ENCODE peak calls at places on chromosomes 16 and 17, in five cellular contexts. One of them, this sample, is unnamed. For H3K27me3 and H3K4me1, the result is how much of the 10 kb centered on the place peaks cover.

GRCh38 chr17:62193297-62193696 is 128.2 kb upstream of the MED13 start:
- DNase-seq in PC-3: no peak
- DNase-seq in ovary: no peak
- DNase-seq in left ventricle myocardium inferior: no peak
- DNase-seq in CD8-positive, alpha-beta T cell: no peak
- DNase-seq in this sample: no peak

GRCh38 chr17:15403276-15403939 is 62.0 kb upstream of the TEKT3 start:
- DNase-seq in PC-3: no peak
- DNase-seq in ovary: no peak
- DNase-seq in left ventricle myocardium inferior: no peak
- DNase-seq in CD8-positive, alpha-beta T cell: no peak
- DNase-seq in this sample: no peak

GRCh38 chr17:81029859-81030258 is 5.1 kb upstream of the BAIAP2 start:
- DNase-seq in PC-3: no peak
- DNase-seq in ovary: no peak
- DNase-seq in left ventricle myocardium inferior: no peak
- DNase-seq in CD8-positive, alpha-beta T cell: no peak
- DNase-seq in this sample: no peak

GRCh38 chr16:21568502-21569189 is 30.7 kb upstream of the METTL9 start:
- DNase-seq in PC-3: peak
- DNase-seq in ovary: no peak
- DNase-seq in left ventricle myocardium inferior: no peak
- DNase-seq in CD8-positive, alpha-beta T cell: no peak
- DNase-seq in this sample: peak

GRCh38 chr17:40309031-40309937 is at the start of gene RARA:
- DNase-seq in PC-3: no peak
- DNase-seq in ovary: peak
- DNase-seq in left ventricle myocardium inferior: peak
- DNase-seq in CD8-positive, alpha-beta T cell: no peak
- DNase-seq in this sample: peak

GRCh38 chr16:82748026-82748425 is 121.3 kb downstream of the CDH13 start:
- DNase-seq in PC-3: no peak
- DNase-seq in ovary: no peak
- DNase-seq in left ventricle myocardium inferior: peak
- DNase-seq in CD8-positive, alpha-beta T cell: no peak
- DNase-seq in this sample: peak

GRCh38 chr17:1511756-1512321 is 4.6 kb downstream of the INPP5K start:
- DNase-seq in PC-3: no peak
- DNase-seq in ovary: no peak
- DNase-seq in left ventricle myocardium inferior: no peak
- DNase-seq in CD8-positive, alpha-beta T cell: no peak
- DNase-seq in this sample: no peak

GRCh38 chr16:23504453-23505179 is 5.7 kb downstream of the GGA2 start:
- DNase-seq in PC-3: peak
- DNase-seq in ovary: peak
- DNase-seq in left ventricle myocardium inferior: no peak
- DNase-seq in CD8-positive, alpha-beta T cell: peak
- DNase-seq in this sample: peak

GRCh38 chr17:59680314-59680713 is 26.9 kb downstream of the PTRH2 start:
- DNase-seq in PC-3: no peak
- DNase-seq in ovary: no peak
- DNase-seq in left ventricle myocardium inferior: no peak
- DNase-seq in CD8-positive, alpha-beta T cell: no peak
- DNase-seq in this sample: peak

GRCh38 chr16:77191259-77191969 is 424 bp downstream of the MON1B start:
- DNase-seq in PC-3: no peak
- DNase-seq in ovary: no peak
- DNase-seq in left ventricle myocardium inferior: no peak
- DNase-seq in CD8-positive, alpha-beta T cell: peak
- DNase-seq in this sample: no peak

GRCh38 chr17:71098071-71098470 is 928.7 kb downstream of the KCNJ2 start:
- DNase-seq in PC-3: no peak
- DNase-seq in ovary: no peak
- DNase-seq in left ventricle myocardium inferior: no peak
- DNase-seq in CD8-positive, alpha-beta T cell: no peak
- DNase-seq in this sample: no peak

GRCh38 chr16:89274561-89275283 is 57.2 kb downstream of the ZNF778 start:
- DNase-seq in PC-3: no peak
- DNase-seq in ovary: no peak
- DNase-seq in left ventricle myocardium inferior: no peak
- DNase-seq in CD8-positive, alpha-beta T cell: no peak
- DNase-seq in this sample: no peak

GRCh38 chr17:6257339-6257738 is 177.6 kb downstream of the AIPL1 start:
- DNase-seq in PC-3: peak
- DNase-seq in ovary: no peak
- DNase-seq in left ventricle myocardium inferior: no peak
- DNase-seq in CD8-positive, alpha-beta T cell: no peak
- DNase-seq in this sample: no peak

GRCh38 chr17:34133350-34133749 is 121.7 kb upstream of the CCL2 start:
- DNase-seq in PC-3: no peak
- DNase-seq in ovary: no peak
- DNase-seq in left ventricle myocardium inferior: peak
- DNase-seq in CD8-positive, alpha-beta T cell: no peak
- DNase-seq in this sample: no peak

GRCh38 chr17:82036634-82037112 is 824 bp downstream of the DCXR start:
- DNase-seq in PC-3: no peak
- DNase-seq in ovary: no peak
- DNase-seq in left ventricle myocardium inferior: no peak
- DNase-seq in CD8-positive, alpha-beta T cell: no peak
- DNase-seq in this sample: no peak

GRCh38 chr16:14464796-14465195 is 165.3 kb downstream of the PARN start:
- DNase-seq in PC-3: no peak
- DNase-seq in ovary: no peak
- DNase-seq in left ventricle myocardium inferior: no peak
- DNase-seq in CD8-positive, alpha-beta T cell: no peak
- DNase-seq in this sample: no peak

GRCh38 chr17:37490022-37490587 is 414 bp downstream of the DUSP14 start:
- DNase-seq in PC-3: peak
- DNase-seq in ovary: peak
- DNase-seq in left ventricle myocardium inferior: peak
- DNase-seq in CD8-positive, alpha-beta T cell: peak
- DNase-seq in this sample: peak

GRCh38 chr16:1000608-1001007 is 19.0 kb downstream of the SOX8 start:
- DNase-seq in PC-3: no peak
- DNase-seq in ovary: no peak
- DNase-seq in left ventricle myocardium inferior: no peak
- DNase-seq in CD8-positive, alpha-beta T cell: no peak
- DNase-seq in this sample: no peak

GRCh38 chr16:1003551-1004347 is 22.2 kb downstream of the SOX8 start:
- DNase-seq in PC-3: no peak
- DNase-seq in ovary: no peak
- DNase-seq in left ventricle myocardium inferior: no peak
- DNase-seq in CD8-positive, alpha-beta T cell: peak
- DNase-seq in this sample: no peak

GRCh38 chr16:1001096-1001495 is 19.5 kb downstream of the SOX8 start:
- DNase-seq in PC-3: no peak
- DNase-seq in ovary: no peak
- DNase-seq in left ventricle myocardium inferior: no peak
- DNase-seq in CD8-positive, alpha-beta T cell: no peak
- DNase-seq in this sample: no peak

GRCh38 chr16:1005286-1005685 is 23.7 kb downstream of the SOX8 start:
- DNase-seq in PC-3: no peak
- DNase-seq in ovary: no peak
- DNase-seq in left ventricle myocardium inferior: no peak
- DNase-seq in CD8-positive, alpha-beta T cell: no peak
- DNase-seq in this sample: no peak

DNA sequence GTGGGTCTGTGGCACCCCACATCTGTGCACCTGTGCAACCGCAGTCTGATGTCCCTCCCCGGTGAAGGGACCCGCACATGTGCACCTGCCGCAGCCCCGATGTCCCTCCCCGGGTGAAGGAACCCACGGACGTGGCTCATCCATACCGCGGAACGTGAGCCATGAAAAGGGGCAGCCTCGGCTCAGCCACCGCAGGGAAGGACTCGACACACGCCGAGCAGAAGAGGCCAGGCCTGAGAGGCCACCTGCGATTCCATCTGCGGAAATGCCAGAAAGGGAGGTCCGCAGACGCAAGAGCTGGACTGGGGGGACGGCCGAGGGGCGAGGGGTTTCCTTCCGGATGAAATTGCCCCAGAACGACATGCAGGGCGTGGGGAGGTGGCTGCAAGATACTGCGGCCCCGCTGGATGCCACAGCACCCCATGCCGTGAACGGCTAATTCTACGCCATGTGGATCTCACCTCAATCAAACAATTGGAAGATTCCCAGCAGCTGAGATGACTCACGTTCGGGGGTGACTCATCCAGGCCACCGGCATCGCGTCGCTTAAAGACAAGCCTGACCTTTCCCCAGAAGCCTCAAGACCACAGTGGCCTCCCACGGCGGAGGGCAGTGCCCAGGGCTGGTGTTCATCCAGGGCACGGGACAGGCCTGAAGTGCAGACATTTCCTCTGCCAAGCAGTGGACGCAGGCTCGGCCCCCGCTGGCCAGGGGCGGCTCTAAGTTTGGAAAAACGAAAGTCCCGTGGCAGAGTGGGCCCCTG is 21.0 kb downstream of the SOX8 start:
- DNase-seq in PC-3: peak
- DNase-seq in ovary: no peak
- DNase-seq in left ventricle myocardium inferior: no peak
- DNase-seq in CD8-positive, alpha-beta T cell: peak
- DNase-seq in this sample: no peak
- H3K27me3 ChIP-seq in PC-3: under half
- H3K27me3 ChIP-seq in ovary: under half
- H3K27me3 ChIP-seq in left ventricle myocardium inferior: half or more
- H3K27me3 ChIP-seq in CD8-positive, alpha-beta T cell: under half
- H3K27me3 ChIP-seq in this sample: under half

GRCh38 chr16:70682239-70683145 is 3.4 kb downstream of the MTSS2 start:
- DNase-seq in PC-3: no peak
- DNase-seq in ovary: no peak
- DNase-seq in left ventricle myocardium inferior: peak
- DNase-seq in CD8-positive, alpha-beta T cell: no peak
- DNase-seq in this sample: no peak

GRCh38 chr16:70681382-70682238 is 4.2 kb downstream of the MTSS2 start:
- DNase-seq in PC-3: no peak
- DNase-seq in ovary: no peak
- DNase-seq in left ventricle myocardium inferior: peak
- DNase-seq in CD8-positive, alpha-beta T cell: no peak
- DNase-seq in this sample: peak

GRCh38 chr16:70679653-70680494 is 6.0 kb downstream of the MTSS2 start:
- DNase-seq in PC-3: no peak
- DNase-seq in ovary: no peak
- DNase-seq in left ventricle myocardium inferior: peak
- DNase-seq in CD8-positive, alpha-beta T cell: no peak
- DNase-seq in this sample: peak

GRCh38 chr16:70678898-70679652 is 6.8 kb downstream of the MTSS2 start:
- DNase-seq in PC-3: no peak
- DNase-seq in ovary: no peak
- DNase-seq in left ventricle myocardium inferior: peak
- DNase-seq in CD8-positive, alpha-beta T cell: no peak
- DNase-seq in this sample: peak

GRCh38 chr16:70680495-70681381 is 5.1 kb downstream of the MTSS2 start:
- DNase-seq in PC-3: no peak
- DNase-seq in ovary: no peak
- DNase-seq in left ventricle myocardium inferior: peak
- DNase-seq in CD8-positive, alpha-beta T cell: no peak
- DNase-seq in this sample: peak
- H3K4me1 ChIP-seq in PC-3: under half
- H3K4me1 ChIP-seq in ovary: under half
- H3K4me1 ChIP-seq in left ventricle myocardium inferior: half or more
- H3K4me1 ChIP-seq in CD8-positive, alpha-beta T cell: under half
- H3K4me1 ChIP-seq in this sample: under half

DNA sequence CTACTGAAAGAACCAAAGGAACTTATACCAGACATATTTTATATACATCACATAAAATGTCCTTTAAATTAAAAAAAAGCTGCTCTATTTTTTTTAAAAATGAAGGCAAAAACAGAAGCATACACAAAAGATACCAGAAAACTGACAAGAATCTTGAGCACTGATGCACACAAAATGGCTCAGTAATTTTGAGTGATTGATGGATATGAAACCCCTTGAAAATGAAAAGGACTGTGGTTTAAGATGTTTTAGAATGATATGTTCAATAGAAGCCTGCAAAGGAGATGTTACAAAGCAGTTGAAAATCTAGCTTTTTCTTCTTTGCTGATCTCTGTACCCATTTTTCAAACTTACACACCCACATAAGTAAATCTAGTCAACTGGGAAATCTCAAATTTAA is 2.7 kb downstream of the C16orf87 start:
- DNase-seq in PC-3: no peak
- DNase-seq in ovary: no peak
- DNase-seq in left ventricle myocardium inferior: no peak
- DNase-seq in CD8-positive, alpha-beta T cell: no peak
- DNase-seq in this sample: no peak
- H3K4me3 ChIP-seq in PC-3: no peak
- H3K4me3 ChIP-seq in ovary: no peak
- H3K4me3 ChIP-seq in left ventricle myocardium inferior: no peak
- H3K4me3 ChIP-seq in CD8-positive, alpha-beta T cell: no peak
- H3K4me3 ChIP-seq in this sample: no peak

GRCh38 chr17:74536890-74537289 is 5.6 kb upstream of the CD300LB start:
- DNase-seq in PC-3: no peak
- DNase-seq in ovary: no peak
- DNase-seq in left ventricle myocardium inferior: no peak
- DNase-seq in CD8-positive, alpha-beta T cell: no peak
- DNase-seq in this sample: no peak
- H3K27me3 ChIP-seq in PC-3: half or more
- H3K27me3 ChIP-seq in ovary: under half
- H3K27me3 ChIP-seq in left ventricle myocardium inferior: half or more
- H3K27me3 ChIP-seq in CD8-positive, alpha-beta T cell: under half
- H3K27me3 ChIP-seq in this sample: under half

DNA sequence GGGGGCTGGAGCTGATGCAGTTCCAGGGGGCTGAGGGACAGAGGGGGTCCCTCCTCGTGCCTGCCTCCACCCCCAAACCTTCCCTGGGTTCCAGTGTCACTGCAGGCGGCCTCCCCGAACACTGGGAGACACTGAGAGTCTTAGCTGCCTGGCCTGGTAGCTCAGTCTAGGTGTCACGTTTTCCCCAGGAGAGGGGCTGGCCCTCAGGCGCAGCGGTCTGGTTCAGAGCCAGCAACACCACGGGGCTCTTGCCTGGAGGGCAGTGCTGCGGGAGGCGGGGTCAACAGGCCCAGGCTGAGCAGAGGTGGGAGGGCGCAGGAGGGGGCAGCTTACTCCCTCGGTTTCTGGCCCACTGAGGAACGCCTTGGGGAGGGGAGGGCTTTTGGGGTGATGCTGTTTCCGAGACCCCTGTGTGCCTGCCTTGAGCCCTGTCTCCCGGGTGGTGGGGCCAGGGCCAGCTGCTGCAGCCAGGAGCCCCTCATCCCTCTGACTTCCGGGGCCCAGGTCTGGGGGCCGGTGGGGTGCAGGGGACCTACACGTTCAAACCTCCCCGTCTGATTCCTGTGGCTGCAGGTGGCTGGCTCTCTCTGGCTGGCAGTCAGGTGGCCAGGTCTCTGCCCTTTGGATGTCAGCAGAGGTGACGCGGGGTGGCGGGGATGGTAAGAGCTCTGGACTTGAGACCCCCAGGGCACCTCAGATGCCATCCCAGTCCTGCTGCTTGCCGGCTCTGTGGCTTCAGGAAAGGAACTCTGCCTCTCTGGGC is 89.3 kb upstream of the GSE1 start:
- DNase-seq in PC-3: no peak
- DNase-seq in ovary: peak
- DNase-seq in left ventricle myocardium inferior: peak
- DNase-seq in CD8-positive, alpha-beta T cell: no peak
- DNase-seq in this sample: no peak
- H3K4me1 ChIP-seq in PC-3: under half
- H3K4me1 ChIP-seq in ovary: under half
- H3K4me1 ChIP-seq in left ventricle myocardium inferior: under half
- H3K4me1 ChIP-seq in CD8-positive, alpha-beta T cell: under half
- H3K4me1 ChIP-seq in this sample: under half

This sample was measured in aorta.